ENCODE peak calls at places on chromosome 1, in ten cellular contexts. F is progenitor cell of endocrine pancreas, H is adrenal gland, L is coronary artery, B is left ventricle myocardium inferior, I is H9, R is OCI-LY7, A is IMR-90, G is fibroblast of mammary gland, K is pancreas. N is an unnamed sample.

GRCh38 chr1:9718006-9718680 is 66.6 kb downstream of the PIK3CD start:
- DNase-seq in F (no peak), H (no peak), L (no peak), B (no peak), I (no peak), R (no peak), A (no peak), G (no peak), K (no peak), N (no peak)

GRCh38 chr1:158999301-159000069 is 10.2 kb upstream of the IFI16 start:
- DNase-seq in F (no peak), H (peak; percentile 90), L (peak; percentile 93), B (peak; percentile 69), I (peak; percentile 94), R (no peak), A (peak; percentile 88), G (peak; percentile 96), K (peak; percentile 29), N (peak; percentile 88)

GRCh38 chr1:243903904-243904303 is 53.9 kb upstream of the AKT3 start:
- DNase-seq in F (no peak), H (no peak), L (no peak), B (no peak), I (no peak), R (no peak), A (peak; percentile 44), G (peak; percentile 30), K (no peak), N (no peak)

GRCh38 chr1:162229534-162229933 is 147.1 kb downstream of the SPATA46 start:
- DNase-seq in F (no peak), H (no peak), L (no peak), B (no peak), I (no peak), R (peak; percentile 1), A (no peak), G (no peak), K (no peak), N (no peak)

GRCh38 chr1:94009304-94009703 is 100.1 kb upstream of the GCLM start:
- DNase-seq in F (no peak), H (no peak), L (no peak), B (no peak), I (no peak), R (no peak), A (no peak), G (no peak), K (no peak), N (no peak)

GRCh38 chr1:34115233-34115632 is 49.8 kb downstream of the CSMD2 start:
- DNase-seq in F (no peak), H (no peak), L (no peak), B (no peak), I (no peak), R (no peak), A (no peak), G (no peak), K (no peak), N (no peak)

GRCh38 chr1:20237646-20238045 is 51.3 kb upstream of the PLA2G2C start:
- DNase-seq in F (no peak), H (no peak), L (no peak), B (no peak), I (no peak), R (peak; percentile 28), A (no peak), G (no peak), K (no peak), N (no peak)

GRCh38 chr1:17574502-17574901 is 35.0 kb downstream of the ARHGEF10L start:
- DNase-seq in F (no peak), H (no peak), L (no peak), B (no peak), I (peak; percentile 75), R (no peak), A (no peak), G (no peak), K (no peak), N (no peak)

DNA sequence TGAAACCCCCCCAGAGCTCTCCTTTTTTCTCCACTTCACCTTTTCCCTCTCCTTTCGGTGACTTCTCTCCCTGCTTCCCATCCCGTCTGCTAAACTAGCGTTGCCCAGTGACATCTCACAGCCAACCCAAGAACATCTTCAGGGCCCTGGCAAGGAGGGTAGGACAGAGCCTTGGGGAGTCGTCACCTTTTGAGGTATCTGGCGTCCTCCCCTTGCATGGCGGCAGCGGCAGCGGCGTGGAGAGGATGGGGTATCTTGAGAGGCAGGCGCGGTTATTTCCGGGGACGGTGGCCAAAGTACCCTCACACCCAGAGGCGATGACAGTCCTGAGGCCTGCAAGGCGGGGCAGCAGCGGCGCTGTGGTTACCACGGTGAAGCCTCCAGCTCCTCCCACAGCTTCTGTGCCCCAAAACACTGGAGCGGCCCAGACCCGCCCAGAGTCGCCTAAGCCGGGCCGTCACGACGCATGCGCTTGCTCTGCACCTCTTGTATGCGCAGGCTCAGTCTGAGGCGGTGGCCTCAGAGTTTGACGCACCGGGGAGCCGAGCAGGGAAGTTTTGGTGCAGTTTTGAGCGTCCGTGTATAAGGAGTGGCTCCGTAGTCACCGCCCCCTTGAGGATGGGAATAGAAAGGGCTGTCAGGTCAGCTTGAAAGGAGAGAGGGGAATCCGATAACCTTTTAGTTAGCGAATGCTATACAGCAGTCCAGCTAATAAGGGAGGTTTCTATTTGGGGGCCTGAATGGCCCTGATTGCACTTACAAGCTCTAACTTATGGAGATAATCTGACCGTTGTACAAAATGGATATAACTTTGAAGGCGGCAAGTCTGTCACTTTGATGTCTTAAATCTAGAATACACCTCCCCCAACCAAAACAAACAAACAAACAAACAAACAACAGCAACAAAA is at the start of gene KIFAP3:
- DNase-seq in F (peak; percentile 91), H (peak; percentile 98), L (peak; percentile 99), B (peak; percentile 98), I (peak; percentile 99), R (peak; percentile 97), A (peak; percentile 96), G (peak; percentile 98), K (peak; percentile 98), N (peak; percentile 98)
- TF ChIP-seq CTCF in F (peak; percentile 58), H (peak; percentile 66), L (no peak), B (peak; percentile 70), I (peak; percentile 65), R (peak; percentile 71), A (peak; percentile 52), G (peak; percentile 65), K (peak; percentile 44), N (peak; percentile 68)

DNA sequence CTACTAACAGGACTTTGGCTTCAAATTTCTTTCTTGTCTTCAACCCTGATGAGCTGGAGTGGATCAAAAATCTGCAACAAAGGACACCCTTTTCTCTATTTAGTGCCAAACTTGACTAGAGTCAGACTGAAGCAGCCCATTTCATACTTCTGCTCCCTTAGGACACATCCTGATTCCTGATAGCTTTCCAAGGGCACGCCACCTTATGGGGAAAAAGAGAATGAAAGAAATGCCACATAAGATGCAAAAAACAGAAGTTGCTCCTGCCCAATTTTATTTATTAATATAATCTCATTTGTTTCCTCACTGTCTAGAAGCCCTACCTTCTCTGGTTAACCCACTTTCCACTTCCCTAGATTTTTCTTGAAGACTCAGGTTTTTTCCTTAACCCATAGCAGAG is 72.7 kb upstream of the NBPF4 start:
- DNase-seq in F (no peak), H (no peak), L (no peak), B (no peak), I (no peak), R (no peak), A (peak; percentile 4), G (peak; percentile 15), K (no peak), N (no peak)
- TF ChIP-seq CTCF in F (peak; percentile 36), H (no peak), L (no peak), B (no peak), I (peak; percentile 69), R (peak; percentile 43), A (peak; percentile 28), G (peak; percentile 32), K (no peak), N (peak; percentile 25)

GRCh38 chr1:154752273-154753030 is 117.6 kb downstream of the KCNN3 start:
- DNase-seq in F (no peak), H (no peak), L (no peak), B (no peak), I (no peak), R (peak; percentile 11), A (no peak), G (no peak), K (no peak), N (no peak)

GRCh38 chr1:154749078-154749760 is 120.9 kb downstream of the KCNN3 start:
- DNase-seq in F (no peak), H (no peak), L (no peak), B (no peak), I (no peak), R (peak; percentile 23), A (peak; percentile 23), G (peak; percentile 82), K (no peak), N (no peak)

GRCh38 chr1:154751690-154752089 is 118.4 kb downstream of the KCNN3 start:
- DNase-seq in F (no peak), H (no peak), L (no peak), B (no peak), I (no peak), R (no peak), A (no peak), G (peak; percentile 76), K (no peak), N (no peak)

GRCh38 chr1:154753426-154753825 is 116.7 kb downstream of the KCNN3 start:
- DNase-seq in F (no peak), H (no peak), L (no peak), B (no peak), I (no peak), R (no peak), A (no peak), G (no peak), K (no peak), N (no peak)

DNA sequence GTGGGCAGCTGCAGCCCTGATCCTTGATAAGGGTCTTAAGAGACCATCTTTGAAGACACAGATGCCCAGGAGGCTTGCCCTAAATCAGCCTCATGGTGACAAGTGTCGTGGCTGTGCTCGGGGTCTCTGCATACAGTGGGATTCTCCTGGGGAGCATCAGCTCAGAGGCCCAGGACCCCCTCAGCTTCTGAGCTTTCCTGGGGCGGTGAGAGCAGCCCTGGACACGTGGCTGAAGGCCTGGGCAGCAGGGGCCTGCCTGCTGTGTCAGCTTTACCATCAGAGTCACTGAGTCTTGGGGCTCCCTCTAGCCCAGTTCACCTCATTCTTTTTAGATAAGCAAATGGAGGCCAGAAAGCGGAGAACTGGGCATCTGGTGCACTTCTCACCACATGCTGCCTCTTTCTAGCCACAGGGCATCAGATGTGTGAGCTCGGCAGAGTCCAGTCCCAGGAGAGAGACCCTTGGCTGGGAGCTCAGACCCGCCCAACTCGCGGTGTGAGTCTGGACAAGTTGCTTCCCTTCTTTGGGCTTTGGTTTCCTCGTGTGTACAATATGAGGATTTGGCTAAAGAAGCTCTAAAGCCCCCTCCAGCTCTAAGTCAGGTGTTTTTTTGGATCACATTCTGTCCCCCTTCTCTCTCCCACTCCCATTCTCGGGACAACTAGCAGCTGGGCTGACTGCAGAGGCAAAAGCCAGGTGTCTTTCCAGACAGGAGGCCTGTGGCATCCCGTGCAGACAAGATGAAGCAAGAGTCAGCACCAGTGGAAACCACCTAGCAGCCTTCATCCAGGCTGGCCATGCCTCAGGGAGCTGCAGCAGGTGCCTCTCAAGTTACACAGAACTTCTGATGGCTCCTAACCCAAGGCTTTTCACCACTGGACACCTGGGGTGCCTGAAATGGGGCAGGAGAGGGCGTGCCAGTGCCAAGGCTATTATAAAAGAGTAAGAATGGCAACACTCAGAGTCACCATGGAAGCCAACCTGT is 119.1 kb downstream of the KCNN3 start:
- DNase-seq in F (no peak), H (no peak), L (no peak), B (no peak), I (peak; percentile 27), R (peak; percentile 9), A (no peak), G (no peak), K (no peak), N (no peak)
- TF ChIP-seq CTCF in F (no peak), H (no peak), L (no peak), B (no peak), I (no peak), R (no peak), A (no peak), G (no peak), K (no peak), N (no peak)

GRCh38 chr1:28553229-28553930 is 495 bp downstream of the TRNAU1AP start:
- DNase-seq in F (peak; percentile 13), H (peak; percentile 29), L (no peak), B (peak; percentile 26), I (no peak), R (peak; percentile 59), A (peak; percentile 51), G (peak; percentile 36), K (peak; percentile 43), N (peak; percentile 86)

GRCh38 chr1:28551381-28551780 is 1.5 kb upstream of the TRNAU1AP start:
- DNase-seq in F (no peak), H (no peak), L (no peak), B (no peak), I (no peak), R (no peak), A (no peak), G (no peak), K (no peak), N (no peak)

DNA sequence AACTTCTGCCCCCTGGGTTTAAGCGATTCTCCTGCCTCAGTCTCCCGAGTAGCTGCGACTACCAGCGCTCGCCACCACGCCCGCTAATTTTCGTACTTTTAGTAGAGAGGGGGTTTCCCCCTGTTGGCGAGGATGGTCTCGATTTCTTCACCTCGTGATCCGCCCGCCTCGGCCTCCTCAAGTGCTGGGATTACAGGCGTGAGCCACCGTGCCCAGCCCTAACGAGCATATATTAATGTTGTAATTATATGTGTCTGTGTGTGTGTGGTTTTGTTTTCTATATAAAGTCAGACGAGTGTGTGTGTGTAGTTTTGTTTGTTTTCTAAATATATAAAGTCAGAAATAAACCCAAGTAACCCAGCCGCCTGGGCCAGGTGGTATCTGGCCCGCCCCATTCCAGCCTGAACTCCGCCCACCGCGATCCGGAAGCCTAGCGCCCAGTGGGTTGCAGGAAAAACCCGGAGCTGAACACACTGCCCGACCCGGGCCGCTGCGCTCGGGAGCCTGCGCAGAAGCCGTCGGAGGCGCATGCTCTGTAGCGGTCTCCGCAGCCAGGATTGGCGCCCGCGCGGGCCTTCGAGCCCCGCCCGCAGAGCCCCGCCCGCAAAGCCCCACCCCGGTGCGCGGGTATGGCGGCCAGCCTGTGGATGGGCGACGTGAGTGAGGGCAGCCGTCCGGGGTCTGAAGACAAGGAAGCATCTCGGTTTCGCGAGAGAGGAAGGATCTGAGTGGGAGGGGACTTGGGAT is at the start of gene TRNAU1AP:
- DNase-seq in F (peak; percentile 92), H (peak; percentile 97), L (peak; percentile 97), B (peak; percentile 97), I (peak; percentile 97), R (peak; percentile 98), A (peak; percentile 95), G (peak; percentile 93), K (peak; percentile 97), N (peak; percentile 99)
- TF ChIP-seq CTCF in F (no peak), H (peak; percentile 40), L (no peak), B (no peak), I (peak; percentile 42), R (peak; percentile 47), A (no peak), G (no peak), K (no peak), N (no peak)